ENCODE peak calls at places on chromosomes 3 and 15, in five cellular contexts. U is uterus, Q is mucosa of gallbladder, T is H7, I is NCI-H345. V is an unnamed sample.

GRCh38 chr15:62624541-62625399 is 417.8 kb upstream of the TPM1 start:
- DNase-seq in I (no peak), Q (no peak), T (no peak), U (peak), V (no peak)

GRCh38 chr15:48861813-48862431 is 16.0 kb upstream of the EID1 start:
- DNase-seq in Q (no peak), T (peak), U (no peak), I (peak), V (no peak)

GRCh38 chr3:4722103-4722502 is 229.0 kb downstream of the ITPR1 start:
- DNase-seq in T (no peak), I (peak), Q (peak), U (no peak), V (no peak)

GRCh38 chr15:77821188-77821958 is 188.7 kb upstream of the LINGO1 start:
- DNase-seq in U (no peak), I (peak), T (peak), Q (peak), V (peak)

GRCh38 chr3:38401563-38401962 is 52.1 kb upstream of the ACVR2B start:
- DNase-seq in Q (no peak), T (no peak), U (no peak), I (no peak), V (no peak)

GRCh38 chr15:91894606-91895005 is 41.1 kb downstream of the SLCO3A1 start:
- DNase-seq in U (no peak), Q (no peak), T (no peak), I (no peak), V (no peak)

GRCh38 chr15:51907136-51907862 is 64.3 kb downstream of the LEO1 start:
- DNase-seq in I (peak), Q (peak), T (peak), U (no peak), V (no peak)

GRCh38 chr3:45084820-45085816 is 59.0 kb downstream of the CLEC3B start:
- DNase-seq in U (no peak), T (no peak), Q (no peak), I (no peak), V (no peak)

GRCh38 chr3:138097192-138097829 is 18.1 kb downstream of the DZIP1L start:
- DNase-seq in T (peak), U (no peak), Q (no peak), I (no peak), V (peak)

GRCh38 chr15:99482993-99483392 is 82.8 kb upstream of the MEF2A start:
- DNase-seq in I (no peak), Q (no peak), T (no peak), U (no peak), V (no peak)

GRCh38 chr3:98986073-98986472 is 84.6 kb upstream of the DCBLD2 start:
- DNase-seq in T (peak), U (no peak), Q (no peak), I (no peak), V (peak)

GRCh38 chr3:30260747-30261146 is 345.7 kb upstream of the TGFBR2 start:
- DNase-seq in T (no peak), Q (no peak), I (no peak), U (no peak), V (no peak)

GRCh38 chr3:11335056-11335608 is 62.9 kb downstream of the ATG7 start:
- DNase-seq in U (no peak), Q (peak), T (peak), I (peak), V (no peak)

GRCh38 chr15:28017423-28017924 is 81.6 kb downstream of the OCA2 start:
- DNase-seq in Q (no peak), U (no peak), I (no peak), T (peak), V (no peak)

GRCh38 chr3:196645091-196645490 is 5.6 kb downstream of the NRROS start:
- DNase-seq in T (no peak), Q (no peak), U (no peak), I (no peak), V (no peak)

GRCh38 chr3:170180952-170181876 is at the start of gene PHC3:
- DNase-seq in Q (peak), U (peak), I (peak), T (peak), V (peak)

GRCh38 chr15:90213123-90213817 is 12.1 kb downstream of the SEMA4B start:
- DNase-seq in Q (peak), T (no peak), I (peak), U (no peak), V (no peak)

GRCh38 chr3:155204851-155205250 is 88.6 kb downstream of the STRIT1 start:
- DNase-seq in T (no peak), Q (no peak), U (no peak), I (no peak), V (no peak)

GRCh38 chr3:153050978-153051377 is 111.0 kb upstream of the RAP2B start:
- DNase-seq in I (no peak), T (no peak), Q (no peak), U (no peak), V (no peak)

GRCh38 chr3:168817177-168817576 is 721.5 kb upstream of the GOLIM4 start:
- DNase-seq in Q (no peak), I (no peak), U (no peak), T (no peak), V (no peak)

GRCh38 chr3:30631237-30631961 is 25.0 kb downstream of the TGFBR2 start:
- DNase-seq in Q (no peak), T (no peak), U (no peak), I (no peak), V (no peak)

GRCh38 chr15:89038146-89038545 is 50.1 kb upstream of the ABHD2 start:
- DNase-seq in Q (no peak), T (no peak), U (no peak), I (no peak), V (no peak)

GRCh38 chr3:16200411-16200810 is 25.9 kb downstream of the GALNT15 start:
- DNase-seq in I (no peak), Q (no peak), T (no peak), U (no peak), V (no peak)